ENCODE peak calls at places on chromosomes 2 and 18, in nine cellular contexts. One of them, this sample, is unnamed.

GRCh38 chr2:236828820-236829219 is 256.9 kb upstream of the COPS8 start:
- DNase-seq in ELR: no peak
- DNase-seq in activated T-helper 1 cell treated with Interleukin-2 at 50 U/mL for 16 hours: no peak
- DNase-seq in activated gamma-delta T cell treated with Interleukin-2 at 50 U/mL for 16 hours: no peak
- DNase-seq in A673: no peak
- DNase-seq in HCEC 1CT: no peak
- DNase-seq in activated naive CD8-positive, alpha-beta T cell treated with anti-CD3 and anti-CD28 coated beads, Interleukin-2, amount 50 U/mL, for 24 hours: no peak
- DNase-seq in Peyer's patch: no peak
- DNase-seq in RWPE1: no peak
- DNase-seq in this sample: no peak

GRCh38 chr2:162382283-162382682 is 38.4 kb downstream of the GCA start:
- DNase-seq in ELR: peak; percentile 3
- DNase-seq in activated T-helper 1 cell treated with Interleukin-2 at 50 U/mL for 16 hours: no peak
- DNase-seq in activated gamma-delta T cell treated with Interleukin-2 at 50 U/mL for 16 hours: no peak
- DNase-seq in A673: no peak
- DNase-seq in HCEC 1CT: no peak
- DNase-seq in activated naive CD8-positive, alpha-beta T cell treated with anti-CD3 and anti-CD28 coated beads, Interleukin-2, amount 50 U/mL, for 24 hours: no peak
- DNase-seq in Peyer's patch: no peak
- DNase-seq in RWPE1: no peak
- DNase-seq in this sample: no peak

GRCh38 chr2:171149986-171150693 is 10.6 kb downstream of the TLK1 start:
- DNase-seq in ELR: no peak
- DNase-seq in activated T-helper 1 cell treated with Interleukin-2 at 50 U/mL for 16 hours: no peak
- DNase-seq in activated gamma-delta T cell treated with Interleukin-2 at 50 U/mL for 16 hours: no peak
- DNase-seq in A673: no peak
- DNase-seq in HCEC 1CT: no peak
- DNase-seq in activated naive CD8-positive, alpha-beta T cell treated with anti-CD3 and anti-CD28 coated beads, Interleukin-2, amount 50 U/mL, for 24 hours: no peak
- DNase-seq in Peyer's patch: no peak
- DNase-seq in RWPE1: no peak
- DNase-seq in this sample: no peak

GRCh38 chr18:8121942-8122480 is 487.2 kb upstream of the RAB12 start:
- DNase-seq in ELR: peak; percentile 93
- DNase-seq in activated T-helper 1 cell treated with Interleukin-2 at 50 U/mL for 16 hours: no peak
- DNase-seq in activated gamma-delta T cell treated with Interleukin-2 at 50 U/mL for 16 hours: no peak
- DNase-seq in A673: no peak
- DNase-seq in HCEC 1CT: peak; percentile 50
- DNase-seq in activated naive CD8-positive, alpha-beta T cell treated with anti-CD3 and anti-CD28 coated beads, Interleukin-2, amount 50 U/mL, for 24 hours: no peak
- DNase-seq in Peyer's patch: no peak
- DNase-seq in RWPE1: peak; percentile 75
- DNase-seq in this sample: peak; percentile 38

GRCh38 chr18:21914739-21915319 is 174.2 kb downstream of the MIB1 start:
- DNase-seq in ELR: peak; percentile 67
- DNase-seq in activated T-helper 1 cell treated with Interleukin-2 at 50 U/mL for 16 hours: no peak
- DNase-seq in activated gamma-delta T cell treated with Interleukin-2 at 50 U/mL for 16 hours: no peak
- DNase-seq in A673: peak; percentile 74
- DNase-seq in HCEC 1CT: peak; percentile 56
- DNase-seq in activated naive CD8-positive, alpha-beta T cell treated with anti-CD3 and anti-CD28 coated beads, Interleukin-2, amount 50 U/mL, for 24 hours: no peak
- DNase-seq in Peyer's patch: no peak
- DNase-seq in RWPE1: peak; percentile 30
- DNase-seq in this sample: peak; percentile 65

GRCh38 chr2:200795044-200795443 is 16.7 kb upstream of the BZW1 start:
- DNase-seq in ELR: no peak
- DNase-seq in activated T-helper 1 cell treated with Interleukin-2 at 50 U/mL for 16 hours: no peak
- DNase-seq in activated gamma-delta T cell treated with Interleukin-2 at 50 U/mL for 16 hours: no peak
- DNase-seq in A673: no peak
- DNase-seq in HCEC 1CT: peak; percentile 43
- DNase-seq in activated naive CD8-positive, alpha-beta T cell treated with anti-CD3 and anti-CD28 coated beads, Interleukin-2, amount 50 U/mL, for 24 hours: no peak
- DNase-seq in Peyer's patch: no peak
- DNase-seq in RWPE1: peak; percentile 28
- DNase-seq in this sample: no peak

GRCh38 chr2:25728559-25728958 is 55.2 kb upstream of the DTNB start:
- DNase-seq in ELR: no peak
- DNase-seq in activated T-helper 1 cell treated with Interleukin-2 at 50 U/mL for 16 hours: no peak
- DNase-seq in activated gamma-delta T cell treated with Interleukin-2 at 50 U/mL for 16 hours: no peak
- DNase-seq in A673: no peak
- DNase-seq in HCEC 1CT: no peak
- DNase-seq in activated naive CD8-positive, alpha-beta T cell treated with anti-CD3 and anti-CD28 coated beads, Interleukin-2, amount 50 U/mL, for 24 hours: no peak
- DNase-seq in Peyer's patch: no peak
- DNase-seq in RWPE1: no peak
- DNase-seq in this sample: no peak

GRCh38 chr2:239605976-239606375 is 205.2 kb upstream of the HDAC4 start:
- DNase-seq in ELR: no peak
- DNase-seq in activated T-helper 1 cell treated with Interleukin-2 at 50 U/mL for 16 hours: no peak
- DNase-seq in activated gamma-delta T cell treated with Interleukin-2 at 50 U/mL for 16 hours: no peak
- DNase-seq in A673: no peak
- DNase-seq in HCEC 1CT: no peak
- DNase-seq in activated naive CD8-positive, alpha-beta T cell treated with anti-CD3 and anti-CD28 coated beads, Interleukin-2, amount 50 U/mL, for 24 hours: no peak
- DNase-seq in Peyer's patch: no peak
- DNase-seq in RWPE1: no peak
- DNase-seq in this sample: no peak

GRCh38 chr2:101329026-101329425 is 20.5 kb upstream of the RNF149 start:
- DNase-seq in ELR: no peak
- DNase-seq in activated T-helper 1 cell treated with Interleukin-2 at 50 U/mL for 16 hours: no peak
- DNase-seq in activated gamma-delta T cell treated with Interleukin-2 at 50 U/mL for 16 hours: no peak
- DNase-seq in A673: no peak
- DNase-seq in HCEC 1CT: no peak
- DNase-seq in activated naive CD8-positive, alpha-beta T cell treated with anti-CD3 and anti-CD28 coated beads, Interleukin-2, amount 50 U/mL, for 24 hours: no peak
- DNase-seq in Peyer's patch: no peak
- DNase-seq in RWPE1: no peak
- DNase-seq in this sample: no peak

GRCh38 chr2:10576456-10576855 is 113.3 kb downstream of the NOL10 start:
- DNase-seq in ELR: peak; percentile 19
- DNase-seq in activated T-helper 1 cell treated with Interleukin-2 at 50 U/mL for 16 hours: no peak
- DNase-seq in activated gamma-delta T cell treated with Interleukin-2 at 50 U/mL for 16 hours: no peak
- DNase-seq in A673: no peak
- DNase-seq in HCEC 1CT: no peak
- DNase-seq in activated naive CD8-positive, alpha-beta T cell treated with anti-CD3 and anti-CD28 coated beads, Interleukin-2, amount 50 U/mL, for 24 hours: no peak
- DNase-seq in Peyer's patch: no peak
- DNase-seq in RWPE1: no peak
- DNase-seq in this sample: no peak

GRCh38 chr18:79242246-79242645 is 153.5 kb upstream of the NFATC1 start:
- DNase-seq in ELR: no peak
- DNase-seq in activated T-helper 1 cell treated with Interleukin-2 at 50 U/mL for 16 hours: no peak
- DNase-seq in activated gamma-delta T cell treated with Interleukin-2 at 50 U/mL for 16 hours: no peak
- DNase-seq in A673: peak; percentile 94
- DNase-seq in HCEC 1CT: no peak
- DNase-seq in activated naive CD8-positive, alpha-beta T cell treated with anti-CD3 and anti-CD28 coated beads, Interleukin-2, amount 50 U/mL, for 24 hours: no peak
- DNase-seq in Peyer's patch: no peak
- DNase-seq in RWPE1: no peak
- DNase-seq in this sample: no peak

GRCh38 chr2:18311413-18311812 is 249.0 kb downstream of the RDH14 start:
- DNase-seq in ELR: no peak
- DNase-seq in activated T-helper 1 cell treated with Interleukin-2 at 50 U/mL for 16 hours: no peak
- DNase-seq in activated gamma-delta T cell treated with Interleukin-2 at 50 U/mL for 16 hours: no peak
- DNase-seq in A673: peak; percentile 51
- DNase-seq in HCEC 1CT: no peak
- DNase-seq in activated naive CD8-positive, alpha-beta T cell treated with anti-CD3 and anti-CD28 coated beads, Interleukin-2, amount 50 U/mL, for 24 hours: no peak
- DNase-seq in Peyer's patch: no peak
- DNase-seq in RWPE1: no peak
- DNase-seq in this sample: no peak

GRCh38 chr2:113081458-113082210 is 13.9 kb downstream of the IL1F10 start:
- DNase-seq in ELR: no peak
- DNase-seq in activated T-helper 1 cell treated with Interleukin-2 at 50 U/mL for 16 hours: no peak
- DNase-seq in activated gamma-delta T cell treated with Interleukin-2 at 50 U/mL for 16 hours: no peak
- DNase-seq in A673: no peak
- DNase-seq in HCEC 1CT: no peak
- DNase-seq in activated naive CD8-positive, alpha-beta T cell treated with anti-CD3 and anti-CD28 coated beads, Interleukin-2, amount 50 U/mL, for 24 hours: no peak
- DNase-seq in Peyer's patch: no peak
- DNase-seq in RWPE1: no peak
- DNase-seq in this sample: no peak

GRCh38 chr2:160367887-160368286 is 125.7 kb downstream of the RBMS1 start:
- DNase-seq in ELR: peak; percentile 92
- DNase-seq in activated T-helper 1 cell treated with Interleukin-2 at 50 U/mL for 16 hours: no peak
- DNase-seq in activated gamma-delta T cell treated with Interleukin-2 at 50 U/mL for 16 hours: no peak
- DNase-seq in A673: no peak
- DNase-seq in HCEC 1CT: peak; percentile 94
- DNase-seq in activated naive CD8-positive, alpha-beta T cell treated with anti-CD3 and anti-CD28 coated beads, Interleukin-2, amount 50 U/mL, for 24 hours: no peak
- DNase-seq in Peyer's patch: no peak
- DNase-seq in RWPE1: no peak
- DNase-seq in this sample: no peak

GRCh38 chr2:229133155-229133772 is 137.8 kb downstream of the PID1 start:
- DNase-seq in ELR: peak; percentile 62
- DNase-seq in activated T-helper 1 cell treated with Interleukin-2 at 50 U/mL for 16 hours: no peak
- DNase-seq in activated gamma-delta T cell treated with Interleukin-2 at 50 U/mL for 16 hours: no peak
- DNase-seq in A673: peak; percentile 57
- DNase-seq in HCEC 1CT: peak; percentile 52
- DNase-seq in activated naive CD8-positive, alpha-beta T cell treated with anti-CD3 and anti-CD28 coated beads, Interleukin-2, amount 50 U/mL, for 24 hours: no peak
- DNase-seq in Peyer's patch: no peak
- DNase-seq in RWPE1: peak; percentile 39
- DNase-seq in this sample: peak; percentile 50

GRCh38 chr2:96927420-96928171 is 57.7 kb upstream of the SEMA4C start:
- DNase-seq in ELR: peak; percentile 42
- DNase-seq in activated T-helper 1 cell treated with Interleukin-2 at 50 U/mL for 16 hours: no peak
- DNase-seq in activated gamma-delta T cell treated with Interleukin-2 at 50 U/mL for 16 hours: no peak
- DNase-seq in A673: peak; percentile 69
- DNase-seq in HCEC 1CT: no peak
- DNase-seq in activated naive CD8-positive, alpha-beta T cell treated with anti-CD3 and anti-CD28 coated beads, Interleukin-2, amount 50 U/mL, for 24 hours: no peak
- DNase-seq in Peyer's patch: peak; percentile 40
- DNase-seq in RWPE1: peak; percentile 88
- DNase-seq in this sample: no peak

This sample was measured in RKO.